ENCODE peak calls at places on chromosome 6, in ten cellular contexts. One of them, this sample, is unnamed.

GRCh38 chr6:28383235-28384142 is 16.1 kb downstream of the ZSCAN12 start:
- DNase-seq in transverse colon: peak; percentile 92
- DNase-seq in lower leg skin: peak; percentile 94
- DNase-seq in GM12891: peak; percentile 47
- DNase-seq in heart left ventricle: peak; percentile 93
- DNase-seq in prostate gland: peak; percentile 76
- DNase-seq in IMR-90: peak; percentile 93
- DNase-seq in breast epithelium: peak; percentile 80
- DNase-seq in ovary: peak; percentile 87
- DNase-seq in tibial nerve: peak; percentile 65
- DNase-seq in this sample: peak; percentile 93

GRCh38 chr6:75531174-75531573 is 37.6 kb upstream of the FILIP1 start:
- DNase-seq in prostate gland: no peak
- DNase-seq in transverse colon: no peak
- DNase-seq in ovary: no peak
- DNase-seq in GM12891: no peak
- DNase-seq in tibial nerve: no peak
- DNase-seq in heart left ventricle: no peak
- DNase-seq in lower leg skin: no peak
- DNase-seq in IMR-90: no peak
- DNase-seq in breast epithelium: no peak
- DNase-seq in this sample: no peak

GRCh38 chr6:24807584-24807983 is 8.9 kb upstream of the ARMH2 start:
- DNase-seq in ovary: no peak
- DNase-seq in tibial nerve: no peak
- DNase-seq in lower leg skin: no peak
- DNase-seq in IMR-90: no peak
- DNase-seq in breast epithelium: no peak
- DNase-seq in GM12891: no peak
- DNase-seq in heart left ventricle: no peak
- DNase-seq in prostate gland: no peak
- DNase-seq in transverse colon: no peak
- DNase-seq in this sample: no peak

GRCh38 chr6:26533532-26533931 is 4.6 kb upstream of the HMGN4 start:
- DNase-seq in lower leg skin: no peak
- DNase-seq in prostate gland: no peak
- DNase-seq in IMR-90: no peak
- DNase-seq in breast epithelium: no peak
- DNase-seq in heart left ventricle: no peak
- DNase-seq in ovary: no peak
- DNase-seq in transverse colon: no peak
- DNase-seq in GM12891: no peak
- DNase-seq in tibial nerve: no peak
- DNase-seq in this sample: no peak

GRCh38 chr6:155274106-155274505 is 10.3 kb downstream of the CLDN20 start:
- DNase-seq in IMR-90: peak; percentile 35
- DNase-seq in lower leg skin: no peak
- DNase-seq in ovary: no peak
- DNase-seq in heart left ventricle: no peak
- DNase-seq in breast epithelium: no peak
- DNase-seq in GM12891: no peak
- DNase-seq in prostate gland: no peak
- DNase-seq in transverse colon: no peak
- DNase-seq in tibial nerve: no peak
- DNase-seq in this sample: no peak

GRCh38 chr6:150702675-150703074 is 103.0 kb downstream of the PLEKHG1 start:
- DNase-seq in heart left ventricle: peak; percentile 43
- DNase-seq in ovary: no peak
- DNase-seq in GM12891: no peak
- DNase-seq in IMR-90: no peak
- DNase-seq in lower leg skin: peak; percentile 63
- DNase-seq in transverse colon: no peak
- DNase-seq in breast epithelium: no peak
- DNase-seq in prostate gland: no peak
- DNase-seq in tibial nerve: no peak
- DNase-seq in this sample: no peak

GRCh38 chr6:26607434-26608230 is 10.9 kb downstream of the ABT1 start:
- DNase-seq in heart left ventricle: no peak
- DNase-seq in prostate gland: peak; percentile 55
- DNase-seq in lower leg skin: no peak
- DNase-seq in IMR-90: peak; percentile 58
- DNase-seq in tibial nerve: no peak
- DNase-seq in breast epithelium: no peak
- DNase-seq in ovary: no peak
- DNase-seq in transverse colon: peak; percentile 57
- DNase-seq in GM12891: no peak
- DNase-seq in this sample: peak; percentile 68

GRCh38 chr6:29491574-29491973 is 3.8 kb upstream of the MAS1L start:
- DNase-seq in heart left ventricle: no peak
- DNase-seq in transverse colon: no peak
- DNase-seq in lower leg skin: no peak
- DNase-seq in GM12891: no peak
- DNase-seq in breast epithelium: no peak
- DNase-seq in tibial nerve: no peak
- DNase-seq in prostate gland: no peak
- DNase-seq in IMR-90: no peak
- DNase-seq in ovary: no peak
- DNase-seq in this sample: no peak

GRCh38 chr6:131811510-131811909 is 3.7 kb downstream of the ENPP1 start:
- DNase-seq in GM12891: no peak
- DNase-seq in prostate gland: no peak
- DNase-seq in ovary: no peak
- DNase-seq in tibial nerve: no peak
- DNase-seq in breast epithelium: no peak
- DNase-seq in lower leg skin: no peak
- DNase-seq in heart left ventricle: no peak
- DNase-seq in transverse colon: no peak
- DNase-seq in IMR-90: no peak
- DNase-seq in this sample: no peak

GRCh38 chr6:131808460-131809269 is 845 bp downstream of the ENPP1 start:
- DNase-seq in IMR-90: no peak
- DNase-seq in transverse colon: no peak
- DNase-seq in heart left ventricle: no peak
- DNase-seq in ovary: no peak
- DNase-seq in breast epithelium: no peak
- DNase-seq in tibial nerve: no peak
- DNase-seq in prostate gland: no peak
- DNase-seq in GM12891: no peak
- DNase-seq in lower leg skin: no peak
- DNase-seq in this sample: no peak

GRCh38 chr6:131803007-131803769 is 4.6 kb upstream of the ENPP1 start:
- DNase-seq in lower leg skin: no peak
- DNase-seq in transverse colon: no peak
- DNase-seq in tibial nerve: no peak
- DNase-seq in breast epithelium: no peak
- DNase-seq in heart left ventricle: no peak
- DNase-seq in ovary: no peak
- DNase-seq in prostate gland: no peak
- DNase-seq in GM12891: no peak
- DNase-seq in IMR-90: no peak
- DNase-seq in this sample: no peak

GRCh38 chr6:131807321-131807643 is 538 bp upstream of the ENPP1 start:
- DNase-seq in heart left ventricle: no peak
- DNase-seq in transverse colon: no peak
- DNase-seq in IMR-90: no peak
- DNase-seq in tibial nerve: no peak
- DNase-seq in prostate gland: no peak
- DNase-seq in lower leg skin: no peak
- DNase-seq in ovary: no peak
- DNase-seq in breast epithelium: no peak
- DNase-seq in GM12891: no peak
- DNase-seq in this sample: no peak

DNA sequence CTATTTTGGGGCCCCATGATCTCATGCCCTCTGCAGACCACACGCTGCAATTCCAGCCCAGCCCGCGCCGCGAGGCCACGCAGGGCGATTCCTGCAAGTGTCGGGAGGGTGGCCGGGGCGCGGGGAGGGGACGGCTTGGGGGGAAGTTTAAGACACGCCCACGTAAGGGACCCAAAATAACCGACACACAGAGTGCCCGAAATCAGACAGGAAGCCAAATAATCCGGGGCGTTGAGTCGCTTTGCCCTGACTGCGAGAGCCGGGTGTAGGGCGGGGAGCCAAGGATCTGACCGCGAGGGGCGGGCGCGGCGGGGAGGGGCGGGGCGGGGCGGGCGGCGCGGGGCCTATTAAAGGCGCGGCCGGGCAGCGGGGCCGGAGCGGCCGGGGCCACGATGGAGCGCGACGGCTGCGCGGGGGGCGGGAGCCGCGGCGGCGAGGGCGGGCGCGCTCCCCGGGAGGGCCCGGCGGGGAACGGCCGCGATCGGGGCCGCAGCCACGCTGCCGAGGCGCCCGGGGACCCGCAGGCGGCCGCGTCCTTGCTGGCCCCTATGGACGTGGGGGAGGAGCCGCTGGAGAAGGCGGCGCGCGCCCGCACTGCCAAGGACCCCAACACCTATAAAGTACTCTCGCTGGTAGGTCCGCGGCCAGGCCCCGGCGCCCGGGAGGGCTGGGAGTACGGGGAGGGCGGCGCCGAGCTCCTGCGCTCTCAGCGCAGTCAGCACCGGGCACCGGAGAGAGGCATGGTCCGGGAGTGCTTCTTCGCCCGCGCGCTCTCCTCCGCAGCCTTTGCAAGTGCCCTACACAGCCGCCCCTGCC is at the start of gene ENPP1:
- DNase-seq in transverse colon: peak; percentile 69
- DNase-seq in tibial nerve: peak; percentile 41
- DNase-seq in ovary: peak; percentile 77
- DNase-seq in IMR-90: peak; percentile 62
- DNase-seq in heart left ventricle: peak; percentile 90
- DNase-seq in lower leg skin: peak; percentile 93
- DNase-seq in GM12891: peak; percentile 24
- DNase-seq in prostate gland: peak; percentile 49
- DNase-seq in breast epithelium: peak; percentile 48
- DNase-seq in this sample: peak; percentile 66
- TF ChIP-seq POLR2A in transverse colon: no peak
- TF ChIP-seq POLR2A in tibial nerve: peak; percentile 39
- TF ChIP-seq POLR2A in ovary: no peak
- TF ChIP-seq POLR2A in IMR-90: peak; percentile 27
- TF ChIP-seq POLR2A in heart left ventricle: no peak
- TF ChIP-seq POLR2A in lower leg skin: no peak
- TF ChIP-seq POLR2A in GM12891: no peak
- TF ChIP-seq POLR2A in prostate gland: no peak
- TF ChIP-seq POLR2A in breast epithelium: no peak
- TF ChIP-seq POLR2A in this sample: no peak

DNA sequence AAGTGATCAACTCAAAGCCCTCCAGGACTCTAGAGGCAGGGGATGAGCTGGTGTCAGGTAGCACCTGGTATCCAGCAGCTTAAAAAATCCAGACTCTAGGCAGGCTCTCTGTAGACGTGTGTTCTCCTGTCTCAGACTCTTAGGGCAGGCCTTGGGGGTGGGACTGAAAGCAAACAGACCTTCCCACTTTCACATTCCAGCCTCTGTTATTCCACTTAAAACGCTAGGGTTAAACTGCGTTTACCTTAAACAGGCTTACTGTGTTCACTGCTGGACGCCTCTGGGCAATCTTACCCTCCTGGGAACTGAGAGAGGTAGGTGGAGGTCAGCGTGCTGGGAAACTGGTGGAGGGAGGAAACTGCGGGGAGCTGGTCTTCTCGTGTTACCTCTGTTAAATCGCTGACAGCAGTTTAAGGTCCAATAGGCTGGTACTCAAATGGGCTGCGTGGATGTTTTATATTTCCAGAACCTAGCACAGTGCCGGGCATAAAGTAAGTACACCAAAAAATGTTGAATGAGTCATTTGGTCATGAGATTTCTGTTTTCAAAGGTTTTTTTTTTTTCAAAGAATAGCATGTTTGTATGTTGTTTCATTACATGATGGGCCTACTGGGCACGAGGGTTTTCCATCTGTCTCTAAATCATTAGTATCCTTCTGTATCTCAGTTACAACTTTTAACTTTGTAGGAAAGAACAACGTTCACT is at the start of gene GCNT2:
- DNase-seq in tibial nerve: no peak
- DNase-seq in lower leg skin: peak; percentile 81
- DNase-seq in IMR-90: peak; percentile 23
- DNase-seq in transverse colon: peak; percentile 22
- DNase-seq in breast epithelium: peak; percentile 31
- DNase-seq in prostate gland: peak; percentile 31
- DNase-seq in ovary: no peak
- DNase-seq in GM12891: no peak
- DNase-seq in heart left ventricle: peak; percentile 43
- DNase-seq in this sample: peak; percentile 49
- TF ChIP-seq POLR2A in tibial nerve: no peak
- TF ChIP-seq POLR2A in lower leg skin: no peak
- TF ChIP-seq POLR2A in IMR-90: no peak
- TF ChIP-seq POLR2A in transverse colon: no peak
- TF ChIP-seq POLR2A in breast epithelium: no peak
- TF ChIP-seq POLR2A in prostate gland: peak; percentile 37
- TF ChIP-seq POLR2A in ovary: no peak
- TF ChIP-seq POLR2A in GM12891: no peak
- TF ChIP-seq POLR2A in heart left ventricle: no peak
- TF ChIP-seq POLR2A in this sample: peak; percentile 34

GRCh38 chr6:128508588-128509296 is 11.7 kb downstream of the PTPRK start:
- DNase-seq in ovary: no peak
- DNase-seq in tibial nerve: no peak
- DNase-seq in IMR-90: peak; percentile 93
- DNase-seq in transverse colon: no peak
- DNase-seq in GM12891: no peak
- DNase-seq in lower leg skin: no peak
- DNase-seq in heart left ventricle: no peak
- DNase-seq in prostate gland: no peak
- DNase-seq in breast epithelium: no peak
- DNase-seq in this sample: peak; percentile 5

GRCh38 chr6:128504003-128504654 is 16.3 kb downstream of the PTPRK start:
- DNase-seq in IMR-90: no peak
- DNase-seq in tibial nerve: no peak
- DNase-seq in transverse colon: no peak
- DNase-seq in heart left ventricle: no peak
- DNase-seq in breast epithelium: no peak
- DNase-seq in ovary: no peak
- DNase-seq in GM12891: no peak
- DNase-seq in prostate gland: no peak
- DNase-seq in lower leg skin: no peak
- DNase-seq in this sample: no peak

GRCh38 chr6:128507337-128508310 is 12.8 kb downstream of the PTPRK start:
- DNase-seq in transverse colon: peak; percentile 63
- DNase-seq in heart left ventricle: no peak
- DNase-seq in breast epithelium: no peak
- DNase-seq in IMR-90: peak; percentile 79
- DNase-seq in GM12891: no peak
- DNase-seq in tibial nerve: no peak
- DNase-seq in lower leg skin: no peak
- DNase-seq in prostate gland: no peak
- DNase-seq in ovary: no peak
- DNase-seq in this sample: no peak

GRCh38 chr6:128509709-128510108 is 10.7 kb downstream of the PTPRK start:
- DNase-seq in breast epithelium: no peak
- DNase-seq in transverse colon: no peak
- DNase-seq in prostate gland: no peak
- DNase-seq in heart left ventricle: no peak
- DNase-seq in tibial nerve: no peak
- DNase-seq in lower leg skin: no peak
- DNase-seq in ovary: no peak
- DNase-seq in IMR-90: no peak
- DNase-seq in GM12891: no peak
- DNase-seq in this sample: no peak

GRCh38 chr6:128505603-128506002 is 14.8 kb downstream of the PTPRK start:
- DNase-seq in transverse colon: no peak
- DNase-seq in lower leg skin: no peak
- DNase-seq in ovary: no peak
- DNase-seq in tibial nerve: no peak
- DNase-seq in breast epithelium: no peak
- DNase-seq in IMR-90: no peak
- DNase-seq in GM12891: no peak
- DNase-seq in heart left ventricle: no peak
- DNase-seq in prostate gland: no peak
- DNase-seq in this sample: no peak
- TF ChIP-seq POLR2A in transverse colon: no peak
- TF ChIP-seq POLR2A in lower leg skin: no peak
- TF ChIP-seq POLR2A in ovary: no peak
- TF ChIP-seq POLR2A in tibial nerve: no peak
- TF ChIP-seq POLR2A in breast epithelium: no peak
- TF ChIP-seq POLR2A in IMR-90: no peak
- TF ChIP-seq POLR2A in GM12891: no peak
- TF ChIP-seq POLR2A in heart left ventricle: no peak
- TF ChIP-seq POLR2A in prostate gland: no peak
- TF ChIP-seq POLR2A in this sample: no peak

GRCh38 chr6:31971993-31972708 is at the start of gene DXO:
- DNase-seq in prostate gland: peak; percentile 95
- DNase-seq in tibial nerve: peak; percentile 90
- DNase-seq in IMR-90: peak; percentile 99
- DNase-seq in breast epithelium: peak; percentile 97
- DNase-seq in lower leg skin: peak; percentile 99
- DNase-seq in GM12891: peak; percentile 99
- DNase-seq in heart left ventricle: peak; percentile 98
- DNase-seq in ovary: peak; percentile 95
- DNase-seq in transverse colon: peak; percentile 97
- DNase-seq in this sample: peak; percentile 99
- TF ChIP-seq POLR2A in prostate gland: peak; percentile 48
- TF ChIP-seq POLR2A in tibial nerve: peak; percentile 65
- TF ChIP-seq POLR2A in IMR-90: peak; percentile 71
- TF ChIP-seq POLR2A in breast epithelium: peak; percentile 31
- TF ChIP-seq POLR2A in lower leg skin: no peak
- TF ChIP-seq POLR2A in GM12891: peak; percentile 43
- TF ChIP-seq POLR2A in heart left ventricle: no peak
- TF ChIP-seq POLR2A in ovary: peak; percentile 76
- TF ChIP-seq POLR2A in transverse colon: peak; percentile 74
- TF ChIP-seq POLR2A in this sample: peak; percentile 61

This sample was measured in erythroblast.